ENCODE peak calls at places on chromosomes 1 and 21, in ten cellular contexts. S, V, Q, P, W, L, D, F, U and M are unnamed samples.

GRCh38 chr1:45322486-45323040 is 4.1 kb upstream of the HPDL start:
- DNase-seq in V (no peak), L (no peak), U (no peak), S (no peak), D (no peak), P (no peak), Q (no peak), F (no peak), W (no peak), M (no peak)

GRCh38 chr1:33735624-33736023 is 128.3 kb upstream of the HMGB4 start:
- DNase-seq in P (no peak), V (peak; percentile 32), U (no peak), Q (peak; percentile 4), S (no peak), F (no peak), W (no peak), D (no peak), L (no peak), M (no peak)

GRCh38 chr21:41706678-41707077 is 60.2 kb downstream of the RIPK4 start:
- DNase-seq in P (no peak), U (no peak), Q (peak; percentile 50), V (no peak), W (no peak), S (no peak), D (no peak), F (no peak), L (no peak), M (no peak)

GRCh38 chr1:174433451-174433850 is 14.3 kb upstream of the GPR52 start:
- DNase-seq in P (no peak), L (no peak), D (no peak), F (no peak), U (no peak), V (peak; percentile 54), W (no peak), S (no peak), Q (peak; percentile 82), M (peak; percentile 2)

GRCh38 chr21:43345746-43346409 is 81.1 kb downstream of the SIK1 start:
- DNase-seq in S (no peak), Q (peak; percentile 90), F (peak; percentile 69), W (no peak), V (peak; percentile 48), P (no peak), D (peak; percentile 84), L (no peak), U (no peak), M (no peak)

GRCh38 chr1:2193514-2194251 is 889 bp downstream of the FAAP20 start:
- DNase-seq in Q (no peak), F (no peak), D (no peak), V (no peak), U (no peak), W (no peak), L (no peak), S (no peak), P (no peak), M (no peak)

GRCh38 chr1:219790834-219791615 is 137.3 kb downstream of the SLC30A10 start:
- DNase-seq in D (no peak), F (no peak), Q (peak; percentile 71), W (no peak), P (no peak), S (no peak), U (no peak), V (peak; percentile 82), L (no peak), M (no peak)

GRCh38 chr1:185971688-185972087 is 237.5 kb downstream of the HMCN1 start:
- DNase-seq in U (no peak), Q (peak; percentile 96), P (no peak), D (no peak), F (no peak), V (peak; percentile 97), L (no peak), W (no peak), S (no peak), M (no peak)

GRCh38 chr1:235011064-235011598 is 117.5 kb downstream of the TOMM20 start:
- DNase-seq in W (peak; percentile 84), D (no peak), F (no peak), S (no peak), Q (no peak), P (no peak), U (no peak), V (no peak), L (no peak), M (no peak)

GRCh38 chr21:34348890-34349519 is 14.8 kb upstream of the KCNE2 start:
- DNase-seq in Q (no peak), D (no peak), L (no peak), P (no peak), V (no peak), U (no peak), W (no peak), F (no peak), S (no peak), M (no peak)

GRCh38 chr1:47697616-47698335 is 259.9 kb downstream of the FOXD2 start:
- DNase-seq in W (no peak), D (no peak), V (no peak), F (no peak), L (no peak), U (no peak), Q (no peak), P (no peak), S (no peak), M (no peak)

GRCh38 chr1:94247146-94248094 is 10.0 kb upstream of the ARHGAP29 start:
- DNase-seq in D (no peak), F (peak; percentile 13), L (peak; percentile 43), U (peak; percentile 70), V (peak; percentile 58), S (no peak), Q (peak; percentile 74), W (no peak), P (no peak), M (no peak)

GRCh38 chr1:118963456-118964430 is 24.4 kb downstream of the TBX15 start:
- DNase-seq in S (no peak), V (peak; percentile 90), P (no peak), F (no peak), D (no peak), L (no peak), W (no peak), Q (peak; percentile 59), U (no peak), M (no peak)

GRCh38 chr1:94285026-94285654 is 47.8 kb upstream of the ARHGAP29 start:
- DNase-seq in V (no peak), S (no peak), Q (peak; percentile 70), P (peak; percentile 60), U (no peak), D (no peak), F (no peak), L (no peak), W (no peak), M (no peak)

GRCh38 chr1:224513383-224513782 is 78.8 kb upstream of the WDR26 start:
- DNase-seq in L (no peak), S (no peak), W (no peak), F (no peak), V (no peak), U (no peak), D (no peak), P (no peak), Q (no peak), M (no peak)

GRCh38 chr21:17548262-17548661 is 35.4 kb downstream of the CXADR start:
- DNase-seq in D (no peak), L (no peak), Q (peak; percentile 73), V (no peak), W (no peak), U (no peak), S (no peak), P (no peak), F (no peak), M (no peak)

GRCh38 chr1:38667626-38668025 is 191.9 kb downstream of the RRAGC start:
- DNase-seq in P (no peak), F (no peak), S (no peak), L (no peak), W (no peak), D (no peak), Q (no peak), V (no peak), U (no peak), M (no peak)

GRCh38 chr1:162373541-162374375 is 2.9 kb downstream of the SPATA46 start:
- DNase-seq in P (no peak), S (no peak), V (peak; percentile 56), U (no peak), L (no peak), D (no peak), W (no peak), F (no peak), Q (peak; percentile 74), M (no peak)

GRCh38 chr1:35935989-35936388 is 5.1 kb downstream of the AGO3 start:
- DNase-seq in U (no peak), V (no peak), L (no peak), Q (no peak), W (peak; percentile 26), F (no peak), P (no peak), D (no peak), S (no peak), M (no peak)

GRCh38 chr1:156487862-156488261 is 12.7 kb downstream of the MEF2D start:
- DNase-seq in Q (no peak), W (no peak), L (no peak), V (no peak), D (no peak), P (no peak), S (no peak), F (no peak), U (no peak), M (no peak)

GRCh38 chr1:166032901-166033371 is 133.9 kb downstream of the FAM78B start:
- DNase-seq in P (no peak), L (no peak), W (no peak), Q (no peak), S (no peak), F (no peak), V (no peak), D (no peak), U (no peak), M (no peak)

GRCh38 chr1:151156515-151156819 is at the start of gene TNFAIP8L2:
- DNase-seq in D (peak; percentile 64), W (peak; percentile 32), L (no peak), U (no peak), P (no peak), F (peak; percentile 72), Q (no peak), V (no peak), S (no peak), M (no peak)

GRCh38 chr1:81142099-81142776 is 658.5 kb upstream of the ADGRL2 start:
- DNase-seq in S (no peak), W (no peak), F (no peak), P (no peak), Q (peak; percentile 80), L (no peak), D (no peak), U (no peak), V (peak; percentile 71), M (no peak)

GRCh38 chr1:25072461-25072860 is 142.4 kb upstream of the RUNX3 start:
- DNase-seq in F (no peak), V (no peak), S (no peak), L (no peak), P (no peak), D (no peak), Q (no peak), W (no peak), U (no peak), M (no peak)

GRCh38 chr21:20258542-20258941 is 739.7 kb upstream of the NCAM2 start:
- DNase-seq in L (no peak), S (no peak), Q (no peak), P (no peak), F (peak; percentile 85), W (no peak), U (no peak), V (no peak), D (no peak), M (no peak)

GRCh38 chr1:200048244-200048643 is 20.7 kb downstream of the NR5A2 start:
- DNase-seq in Q (no peak), V (no peak), P (no peak), F (no peak), U (no peak), S (no peak), D (no peak), W (no peak), L (no peak), M (no peak)

GRCh38 chr1:228404107-228404720 is 2.4 kb downstream of the TRIM11 start:
- DNase-seq in U (no peak), P (no peak), F (no peak), Q (no peak), V (no peak), W (no peak), D (no peak), S (no peak), L (no peak), M (no peak)

GRCh38 chr1:173202430-173203145 is 4.5 kb downstream of the TNFSF4 start:
- DNase-seq in F (peak; percentile 19), D (no peak), L (no peak), W (no peak), S (no peak), P (peak; percentile 75), V (peak; percentile 91), Q (peak; percentile 90), U (peak; percentile 6), M (no peak)